ENCODE peak calls at places on chromosomes 2 and 18, in four cellular contexts. X, G, E and L are unnamed samples.

GRCh38 chr2:111905990-111906735 is 7.8 kb downstream of the MERTK start:
- DNase-seq in G (no peak), X (no peak), E (peak), L (peak)

GRCh38 chr2:137659616-137660015 is 304.7 kb upstream of the HNMT start:
- DNase-seq in G (no peak), E (no peak), X (no peak), L (no peak)

GRCh38 chr2:70122470-70122869 is 35.2 kb downstream of the PCBP1 start:
- DNase-seq in E (no peak), X (no peak), G (no peak), L (no peak)

GRCh38 chr2:29053223-29053622 is 21.1 kb downstream of the PCARE start:
- DNase-seq in E (no peak), G (no peak), X (no peak), L (no peak)

GRCh38 chr18:12750076-12750707 is 47.4 kb downstream of the PSMG2 start:
- DNase-seq in X (no peak), G (no peak), E (peak), L (peak)

GRCh38 chr2:59885536-59885935 is 667.9 kb downstream of the BCL11A start:
- DNase-seq in X (no peak), G (no peak), E (no peak), L (no peak)

GRCh38 chr2:67039058-67039457 is 358.1 kb upstream of the ETAA1 start:
- DNase-seq in X (no peak), E (no peak), G (no peak), L (no peak)

GRCh38 chr2:147441140-147441539 is 403.7 kb upstream of the ACVR2A start:
- DNase-seq in X (no peak), G (no peak), E (no peak), L (no peak)

GRCh38 chr2:46328316-46328715 is 31.1 kb downstream of the EPAS1 start:
- DNase-seq in G (no peak), X (no peak), E (no peak), L (no peak)

GRCh38 chr2:212364106-212364505 is 174.5 kb downstream of the ERBB4 start:
- DNase-seq in X (no peak), G (no peak), E (no peak), L (no peak)

GRCh38 chr2:180322781-180323180 is 315.7 kb upstream of the CWC22 start:
- DNase-seq in E (no peak), X (no peak), G (no peak), L (no peak)

GRCh38 chr2:98769784-98770183 is 38.9 kb upstream of the MGAT4A start:
- DNase-seq in E (no peak), X (no peak), G (no peak), L (no peak)

GRCh38 chr18:9364242-9364641 is 29.7 kb downstream of the TWSG1 start:
- DNase-seq in X (no peak), G (no peak), E (no peak), L (no peak)

GRCh38 chr18:55452123-55452611 is 135.8 kb downstream of the TCF4 start:
- DNase-seq in X (no peak), G (no peak), E (no peak), L (no peak)

GRCh38 chr18:24543408-24544140 is 83.1 kb downstream of the HRH4 start:
- DNase-seq in E (no peak), G (no peak), X (no peak), L (no peak)

GRCh38 chr18:77127769-77128671 is 4.6 kb downstream of the MBP start:
- DNase-seq in X (no peak), G (no peak), E (peak), L (peak)

GRCh38 chr18:9808530-9809241 is 77.1 kb upstream of the TXNDC2 start:
- DNase-seq in X (no peak), E (no peak), G (no peak), L (no peak)

GRCh38 chr2:97926936-97927335 is 68.8 kb downstream of the TMEM131 start:
- DNase-seq in E (no peak), G (no peak), X (no peak), L (peak)

GRCh38 chr2:111161971-111162370 is 41.3 kb downstream of the BCL2L11 start:
- DNase-seq in X (no peak), E (no peak), G (no peak), L (no peak)

GRCh38 chr18:26487437-26487836 is 60.9 kb downstream of the KCTD1 start:
- DNase-seq in G (no peak), E (peak), X (no peak), L (no peak)

GRCh38 chr2:146412625-146413024 is 1432.2 kb upstream of the ACVR2A start:
- DNase-seq in E (no peak), X (no peak), G (peak), L (no peak)

GRCh38 chr18:3790702-3791101 is 340.7 kb downstream of the TGIF1 start:
- DNase-seq in E (peak), X (no peak), G (no peak), L (no peak)

GRCh38 chr2:188813846-188814245 is 160.3 kb upstream of the COL3A1 start:
- DNase-seq in X (no peak), E (no peak), G (no peak), L (no peak)

GRCh38 chr18:63290456-63291200 is 28.9 kb downstream of the BCL2 start:
- DNase-seq in X (no peak), G (no peak), E (no peak), L (no peak)

GRCh38 chr2:183224933-183225332 is 100.7 kb downstream of the NUP35 start:
- DNase-seq in X (no peak), G (no peak), E (no peak), L (no peak)

GRCh38 chr2:26727641-26728561 is 35.4 kb downstream of the KCNK3 start:
- DNase-seq in G (peak), E (no peak), X (peak), L (peak)

GRCh38 chr2:149383340-149383739 is 53.0 kb downstream of the LYPD6 start:
- DNase-seq in E (no peak), G (no peak), X (no peak), L (no peak)

GRCh38 chr2:18047896-18048657 is 169.6 kb downstream of the KCNS3 start:
- DNase-seq in E (no peak), X (no peak), G (no peak), L (no peak)

GRCh38 chr18:62412248-62412979 is 87.3 kb downstream of the TNFRSF11A start:
- DNase-seq in E (no peak), X (no peak), G (no peak), L (no peak)

GRCh38 chr2:203582468-203582867 is 47.4 kb upstream of the RAPH1 start:
- DNase-seq in G (no peak), E (no peak), X (no peak), L (no peak)

GRCh38 chr2:118459425-118459824 is 371.2 kb downstream of the INSIG2 start:
- DNase-seq in G (no peak), X (no peak), E (no peak), L (no peak)

GRCh38 chr2:72041638-72042111 is 106.0 kb downstream of the CYP26B1 start:
- DNase-seq in X (no peak), E (no peak), G (no peak), L (no peak)

GRCh38 chr2:172724724-172725123 is 10.9 kb upstream of the RAPGEF4 start:
- DNase-seq in E (no peak), X (no peak), G (no peak), L (no peak)

GRCh38 chr2:102063360-102063947 is 71.7 kb downstream of the IL1R2 start:
- DNase-seq in X (no peak), G (no peak), E (no peak), L (no peak)

GRCh38 chr2:65278450-65279030 is 50.9 kb downstream of the ACTR2 start:
- DNase-seq in E (no peak), X (no peak), G (no peak), L (no peak)

GRCh38 chr2:114729025-114729424 is 286.6 kb downstream of the DPP10 start:
- DNase-seq in E (no peak), G (no peak), X (no peak), L (no peak)

DNA sequence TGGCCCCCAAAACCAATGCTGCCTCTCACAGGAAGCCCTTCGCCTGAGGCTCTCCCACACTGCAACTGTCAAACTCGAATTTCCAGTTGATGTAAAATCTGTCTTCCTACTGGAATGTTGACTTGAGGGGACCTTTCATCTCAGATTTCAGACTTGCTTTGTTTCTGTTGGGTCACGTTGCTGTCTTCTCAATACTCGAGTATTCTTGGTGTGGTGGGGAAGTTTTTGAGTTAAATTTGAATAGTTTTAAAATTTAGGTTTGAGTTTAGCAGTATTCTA is 50.8 kb downstream of the AGAP1 start:
- DNase-seq in E (no peak), G (no peak), X (no peak), L (no peak)
- TF ChIP-seq SPI1 in E (no peak), G (no peak), X (no peak), L (no peak)

GRCh38 chr18:2442006-2442405 is 129.3 kb downstream of the METTL4 start:
- DNase-seq in G (no peak), X (no peak), E (no peak), L (no peak)
- TF ChIP-seq SPI1 in G (no peak), X (no peak), E (no peak), L (no peak)

GRCh38 chr2:224671731-224672130 is 44.4 kb downstream of the CCDC195 start:
- DNase-seq in E (no peak), G (no peak), X (no peak), L (no peak)
- TF ChIP-seq SPI1 in E (no peak), G (no peak), X (no peak), L (no peak)

DNA sequence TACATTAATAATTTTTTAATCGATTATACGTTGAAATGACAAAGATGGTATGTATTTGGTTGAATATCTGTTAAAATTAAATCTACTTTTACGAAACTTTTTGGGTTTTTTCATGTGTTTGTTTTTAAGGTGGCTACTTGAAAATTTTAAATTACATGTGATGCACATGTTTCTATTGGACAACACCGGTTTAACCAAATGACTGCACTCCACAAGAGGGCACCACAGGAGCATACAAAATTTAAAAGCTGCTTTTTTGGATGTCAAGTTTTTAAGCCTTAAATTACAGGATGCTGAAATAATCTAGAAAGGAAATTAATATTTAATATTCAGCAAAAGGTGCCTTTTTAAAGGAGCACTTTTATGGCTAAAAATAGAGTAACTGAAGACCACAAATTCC is 98.7 kb downstream of the ACVR1 start:
- DNase-seq in E (no peak), G (peak), X (peak), L (no peak)
- TF ChIP-seq SPI1 in E (no peak), G (no peak), X (no peak), L (no peak)

GRCh38 chr2:240250985-240251847 is 110.8 kb upstream of the OTOS start:
- DNase-seq in E (no peak), X (no peak), G (peak), L (no peak)
- TF ChIP-seq SPI1 in E (no peak), X (no peak), G (no peak), L (no peak)

GRCh38 chr18:48073231-48073930 is 142.9 kb upstream of the SMAD2 start:
- DNase-seq in G (no peak), X (no peak), E (no peak), L (no peak)
- TF ChIP-seq SPI1 in G (no peak), X (no peak), E (no peak), L (no peak)